ENCODE peak calls at places on chromosomes 5 and 9, in nine cellular contexts. One of them, this sample, is unnamed.

GRCh38 chr9:111798786-111799185 is 4.0 kb upstream of the SHOC1 start:
- DNase-seq in right lobe of liver: no peak
- DNase-seq in NT2/D1: no peak
- DNase-seq in psoas muscle: no peak
- DNase-seq in ovary: no peak
- DNase-seq in fibroblast of lung: peak; percentile 60
- DNase-seq in sigmoid colon: no peak
- DNase-seq in mammary epithelial cell: peak; percentile 38
- DNase-seq in PC-3: peak; percentile 42
- DNase-seq in this sample: no peak

GRCh38 chr9:99414321-99414720 is 192.2 kb downstream of the SEC61B start:
- DNase-seq in right lobe of liver: no peak
- DNase-seq in NT2/D1: no peak
- DNase-seq in psoas muscle: no peak
- DNase-seq in ovary: no peak
- DNase-seq in fibroblast of lung: no peak
- DNase-seq in sigmoid colon: no peak
- DNase-seq in mammary epithelial cell: no peak
- DNase-seq in PC-3: no peak
- DNase-seq in this sample: no peak

GRCh38 chr9:113536483-113537226 is 73.1 kb downstream of the RGS3 start:
- DNase-seq in right lobe of liver: no peak
- DNase-seq in NT2/D1: no peak
- DNase-seq in psoas muscle: peak; percentile 90
- DNase-seq in ovary: peak; percentile 68
- DNase-seq in fibroblast of lung: peak; percentile 15
- DNase-seq in sigmoid colon: peak; percentile 81
- DNase-seq in mammary epithelial cell: no peak
- DNase-seq in PC-3: no peak
- DNase-seq in this sample: no peak

GRCh38 chr5:6732634-6733410 is 19.6 kb downstream of the TENT4A start:
- DNase-seq in right lobe of liver: no peak
- DNase-seq in NT2/D1: no peak
- DNase-seq in psoas muscle: peak; percentile 74
- DNase-seq in ovary: peak; percentile 44
- DNase-seq in fibroblast of lung: peak; percentile 81
- DNase-seq in sigmoid colon: peak; percentile 74
- DNase-seq in mammary epithelial cell: peak; percentile 58
- DNase-seq in PC-3: peak; percentile 40
- DNase-seq in this sample: no peak

GRCh38 chr9:30982301-30982700 is 1402.1 kb upstream of the ACO1 start:
- DNase-seq in right lobe of liver: no peak
- DNase-seq in NT2/D1: no peak
- DNase-seq in psoas muscle: no peak
- DNase-seq in ovary: no peak
- DNase-seq in fibroblast of lung: no peak
- DNase-seq in sigmoid colon: no peak
- DNase-seq in mammary epithelial cell: no peak
- DNase-seq in PC-3: no peak
- DNase-seq in this sample: no peak

GRCh38 chr5:56148453-56148971 is 84.6 kb downstream of the ANKRD55 start:
- DNase-seq in right lobe of liver: no peak
- DNase-seq in NT2/D1: no peak
- DNase-seq in psoas muscle: no peak
- DNase-seq in ovary: no peak
- DNase-seq in fibroblast of lung: peak; percentile 30
- DNase-seq in sigmoid colon: no peak
- DNase-seq in mammary epithelial cell: no peak
- DNase-seq in PC-3: no peak
- DNase-seq in this sample: no peak

GRCh38 chr5:23064710-23065109 is 211.6 kb upstream of the CDH12 start:
- DNase-seq in right lobe of liver: no peak
- DNase-seq in NT2/D1: no peak
- DNase-seq in psoas muscle: no peak
- DNase-seq in ovary: no peak
- DNase-seq in fibroblast of lung: no peak
- DNase-seq in sigmoid colon: no peak
- DNase-seq in mammary epithelial cell: no peak
- DNase-seq in PC-3: peak; percentile 8
- DNase-seq in this sample: no peak

GRCh38 chr9:96071245-96072124 is 196.0 kb downstream of the ERCC6L2 start:
- DNase-seq in right lobe of liver: no peak
- DNase-seq in NT2/D1: peak; percentile 44
- DNase-seq in psoas muscle: no peak
- DNase-seq in ovary: no peak
- DNase-seq in fibroblast of lung: peak; percentile 15
- DNase-seq in sigmoid colon: no peak
- DNase-seq in mammary epithelial cell: peak; percentile 17
- DNase-seq in PC-3: peak; percentile 40
- DNase-seq in this sample: no peak

GRCh38 chr9:19149230-19149629 is 21.9 kb upstream of the PLIN2 start:
- DNase-seq in right lobe of liver: no peak
- DNase-seq in NT2/D1: no peak
- DNase-seq in psoas muscle: no peak
- DNase-seq in ovary: no peak
- DNase-seq in fibroblast of lung: peak; percentile 75
- DNase-seq in sigmoid colon: no peak
- DNase-seq in mammary epithelial cell: no peak
- DNase-seq in PC-3: no peak
- DNase-seq in this sample: no peak

GRCh38 chr5:126523818-126524522 is 71.0 kb downstream of the ALDH7A1 start:
- DNase-seq in right lobe of liver: no peak
- DNase-seq in NT2/D1: no peak
- DNase-seq in psoas muscle: no peak
- DNase-seq in ovary: no peak
- DNase-seq in fibroblast of lung: no peak
- DNase-seq in sigmoid colon: no peak
- DNase-seq in mammary epithelial cell: no peak
- DNase-seq in PC-3: no peak
- DNase-seq in this sample: no peak

GRCh38 chr9:73114958-73115357 is 36.7 kb upstream of the ANXA1 start:
- DNase-seq in right lobe of liver: no peak
- DNase-seq in NT2/D1: no peak
- DNase-seq in psoas muscle: no peak
- DNase-seq in ovary: no peak
- DNase-seq in fibroblast of lung: peak; percentile 52
- DNase-seq in sigmoid colon: no peak
- DNase-seq in mammary epithelial cell: no peak
- DNase-seq in PC-3: no peak
- DNase-seq in this sample: no peak
- H3K36me3 ChIP-seq in right lobe of liver: no peaks in the 10 kb centered on the region
- H3K36me3 ChIP-seq in NT2/D1: no peaks in the 10 kb centered on the region
- H3K36me3 ChIP-seq in psoas muscle: no peaks in the 10 kb centered on the region
- H3K36me3 ChIP-seq in ovary: no peaks in the 10 kb centered on the region
- H3K36me3 ChIP-seq in fibroblast of lung: no peaks in the 10 kb centered on the region
- H3K36me3 ChIP-seq in sigmoid colon: no peaks in the 10 kb centered on the region
- H3K36me3 ChIP-seq in mammary epithelial cell: no peaks in the 10 kb centered on the region
- H3K36me3 ChIP-seq in PC-3: no peaks in the 10 kb centered on the region
- H3K36me3 ChIP-seq in this sample: no peaks in the 10 kb centered on the region

GRCh38 chr9:134719331-134719730 is 77.7 kb downstream of the COL5A1 start:
- DNase-seq in right lobe of liver: no peak
- DNase-seq in NT2/D1: no peak
- DNase-seq in psoas muscle: peak; percentile 34
- DNase-seq in ovary: no peak
- DNase-seq in fibroblast of lung: no peak
- DNase-seq in sigmoid colon: no peak
- DNase-seq in mammary epithelial cell: no peak
- DNase-seq in PC-3: no peak
- DNase-seq in this sample: no peak
- H3K36me3 ChIP-seq in right lobe of liver: no peaks in the 10 kb centered on the region
- H3K36me3 ChIP-seq in NT2/D1: peaks cover 93% of the 10 kb centered on the region
- H3K36me3 ChIP-seq in psoas muscle: no peaks in the 10 kb centered on the region
- H3K36me3 ChIP-seq in ovary: no peaks in the 10 kb centered on the region
- H3K36me3 ChIP-seq in fibroblast of lung: peaks cover 12% of the 10 kb centered on the region
- H3K36me3 ChIP-seq in sigmoid colon: peaks cover 5% of the 10 kb centered on the region
- H3K36me3 ChIP-seq in mammary epithelial cell: no peaks in the 10 kb centered on the region
- H3K36me3 ChIP-seq in PC-3: no peaks in the 10 kb centered on the region
- H3K36me3 ChIP-seq in this sample: peaks cover 2% of the 10 kb centered on the region

DNA sequence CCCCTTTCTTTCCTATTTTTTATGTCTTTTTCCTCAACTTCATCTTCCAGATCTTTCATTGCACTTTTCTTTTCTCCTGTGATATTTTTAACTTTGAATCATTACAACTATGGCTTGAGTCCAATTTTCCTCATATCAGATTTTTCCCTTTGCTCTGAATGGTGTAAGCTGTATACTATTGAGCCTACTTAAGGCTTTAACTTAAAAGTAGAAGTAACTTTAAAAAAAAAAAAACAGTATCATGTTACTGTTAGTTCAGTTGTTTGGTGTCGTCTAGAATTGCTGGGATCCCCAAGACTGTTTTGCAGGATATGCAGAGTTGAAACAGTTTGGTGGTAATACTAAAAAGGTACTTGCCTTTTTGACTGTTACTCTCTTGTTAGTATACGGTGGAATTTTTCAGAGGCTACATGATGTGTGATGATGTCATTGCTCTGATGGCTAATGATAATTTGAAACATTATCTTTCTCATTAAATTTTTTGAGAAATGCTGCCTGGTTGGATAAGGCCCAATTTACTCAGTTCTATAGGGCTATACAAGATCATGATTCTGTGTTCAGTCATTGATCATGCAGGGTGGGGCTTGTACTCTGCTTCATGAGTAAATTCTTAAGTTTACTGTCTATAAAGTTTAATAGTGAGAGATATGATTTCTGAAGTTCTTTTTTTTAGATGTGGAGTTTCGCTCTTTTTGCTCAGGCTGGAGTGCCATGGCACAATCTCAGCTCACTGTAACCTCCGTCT is 8.8 kb downstream of the NAA35 start:
- DNase-seq in right lobe of liver: no peak
- DNase-seq in NT2/D1: no peak
- DNase-seq in psoas muscle: no peak
- DNase-seq in ovary: no peak
- DNase-seq in fibroblast of lung: peak; percentile 19
- DNase-seq in sigmoid colon: no peak
- DNase-seq in mammary epithelial cell: no peak
- DNase-seq in PC-3: no peak
- DNase-seq in this sample: no peak
- H3K36me3 ChIP-seq in right lobe of liver: peaks cover 4% of the 10 kb centered on the region
- H3K36me3 ChIP-seq in NT2/D1: peaks cover 63% of the 10 kb centered on the region
- H3K36me3 ChIP-seq in psoas muscle: peaks cover 3% of the 10 kb centered on the region
- H3K36me3 ChIP-seq in ovary: no peaks in the 10 kb centered on the region
- H3K36me3 ChIP-seq in fibroblast of lung: no peaks in the 10 kb centered on the region
- H3K36me3 ChIP-seq in sigmoid colon: peaks cover 8% of the 10 kb centered on the region
- H3K36me3 ChIP-seq in mammary epithelial cell: peaks cover 7% of the 10 kb centered on the region
- H3K36me3 ChIP-seq in PC-3: peaks cover 6% of the 10 kb centered on the region
- H3K36me3 ChIP-seq in this sample: peaks cover 24% of the 10 kb centered on the region

GRCh38 chr5:32123889-32124676 is 50.0 kb downstream of the GOLPH3 start:
- DNase-seq in right lobe of liver: no peak
- DNase-seq in NT2/D1: no peak
- DNase-seq in psoas muscle: no peak
- DNase-seq in ovary: no peak
- DNase-seq in fibroblast of lung: no peak
- DNase-seq in sigmoid colon: no peak
- DNase-seq in mammary epithelial cell: no peak
- DNase-seq in PC-3: no peak
- DNase-seq in this sample: no peak
- H3K36me3 ChIP-seq in right lobe of liver: peaks cover 12% of the 10 kb centered on the region
- H3K36me3 ChIP-seq in NT2/D1: peaks cover 58% of the 10 kb centered on the region
- H3K36me3 ChIP-seq in psoas muscle: no peaks in the 10 kb centered on the region
- H3K36me3 ChIP-seq in ovary: no peaks in the 10 kb centered on the region
- H3K36me3 ChIP-seq in fibroblast of lung: peaks cover 14% of the 10 kb centered on the region
- H3K36me3 ChIP-seq in sigmoid colon: peaks cover 11% of the 10 kb centered on the region
- H3K36me3 ChIP-seq in mammary epithelial cell: peaks cover 10% of the 10 kb centered on the region
- H3K36me3 ChIP-seq in PC-3: peaks cover 22% of the 10 kb centered on the region
- H3K36me3 ChIP-seq in this sample: peaks cover 11% of the 10 kb centered on the region

GRCh38 chr9:137755261-137755927 is 122.2 kb upstream of the CACNA1B start:
- DNase-seq in right lobe of liver: no peak
- DNase-seq in NT2/D1: no peak
- DNase-seq in psoas muscle: no peak
- DNase-seq in ovary: no peak
- DNase-seq in fibroblast of lung: no peak
- DNase-seq in sigmoid colon: no peak
- DNase-seq in mammary epithelial cell: no peak
- DNase-seq in PC-3: no peak
- DNase-seq in this sample: no peak
- H3K36me3 ChIP-seq in right lobe of liver: peaks cover 24% of the 10 kb centered on the region
- H3K36me3 ChIP-seq in NT2/D1: peaks cover 78% of the 10 kb centered on the region
- H3K36me3 ChIP-seq in psoas muscle: peaks cover 4% of the 10 kb centered on the region
- H3K36me3 ChIP-seq in ovary: no peaks in the 10 kb centered on the region
- H3K36me3 ChIP-seq in fibroblast of lung: peaks cover 17% of the 10 kb centered on the region
- H3K36me3 ChIP-seq in sigmoid colon: peaks cover 31% of the 10 kb centered on the region
- H3K36me3 ChIP-seq in mammary epithelial cell: peaks cover 6% of the 10 kb centered on the region
- H3K36me3 ChIP-seq in PC-3: peaks cover 17% of the 10 kb centered on the region
- H3K36me3 ChIP-seq in this sample: peaks cover 28% of the 10 kb centered on the region

DNA sequence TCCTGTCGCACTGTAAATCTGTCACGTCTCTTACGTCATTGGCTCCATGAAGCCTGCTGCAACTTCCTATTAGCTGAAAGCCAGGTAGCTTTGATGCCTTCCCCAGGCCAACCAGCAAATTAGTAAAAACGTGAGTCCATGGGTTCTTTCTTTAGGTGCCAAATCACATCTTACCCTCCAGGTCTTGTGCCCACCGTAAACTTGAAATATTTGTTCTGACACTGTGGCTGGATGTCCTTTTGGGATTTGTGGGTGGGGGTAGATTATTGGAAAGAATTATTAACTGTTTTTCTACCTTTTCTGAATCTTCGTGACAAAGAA is 172.8 kb downstream of the NR3C1 start:
- DNase-seq in right lobe of liver: no peak
- DNase-seq in NT2/D1: no peak
- DNase-seq in psoas muscle: no peak
- DNase-seq in ovary: no peak
- DNase-seq in fibroblast of lung: no peak
- DNase-seq in sigmoid colon: no peak
- DNase-seq in mammary epithelial cell: no peak
- DNase-seq in PC-3: no peak
- DNase-seq in this sample: no peak
- H3K36me3 ChIP-seq in right lobe of liver: no peaks in the 10 kb centered on the region
- H3K36me3 ChIP-seq in NT2/D1: no peaks in the 10 kb centered on the region
- H3K36me3 ChIP-seq in psoas muscle: no peaks in the 10 kb centered on the region
- H3K36me3 ChIP-seq in ovary: no peaks in the 10 kb centered on the region
- H3K36me3 ChIP-seq in fibroblast of lung: no peaks in the 10 kb centered on the region
- H3K36me3 ChIP-seq in sigmoid colon: no peaks in the 10 kb centered on the region
- H3K36me3 ChIP-seq in mammary epithelial cell: no peaks in the 10 kb centered on the region
- H3K36me3 ChIP-seq in PC-3: no peaks in the 10 kb centered on the region
- H3K36me3 ChIP-seq in this sample: no peaks in the 10 kb centered on the region

GRCh38 chr5:53667621-53668020 is 107.2 kb downstream of the NDUFS4 start:
- DNase-seq in right lobe of liver: no peak
- DNase-seq in NT2/D1: no peak
- DNase-seq in psoas muscle: no peak
- DNase-seq in ovary: no peak
- DNase-seq in fibroblast of lung: no peak
- DNase-seq in sigmoid colon: no peak
- DNase-seq in mammary epithelial cell: no peak
- DNase-seq in PC-3: no peak
- DNase-seq in this sample: no peak
- H3K36me3 ChIP-seq in right lobe of liver: no peaks in the 10 kb centered on the region
- H3K36me3 ChIP-seq in NT2/D1: no peaks in the 10 kb centered on the region
- H3K36me3 ChIP-seq in psoas muscle: no peaks in the 10 kb centered on the region
- H3K36me3 ChIP-seq in ovary: no peaks in the 10 kb centered on the region
- H3K36me3 ChIP-seq in fibroblast of lung: no peaks in the 10 kb centered on the region
- H3K36me3 ChIP-seq in sigmoid colon: no peaks in the 10 kb centered on the region
- H3K36me3 ChIP-seq in mammary epithelial cell: no peaks in the 10 kb centered on the region
- H3K36me3 ChIP-seq in PC-3: no peaks in the 10 kb centered on the region
- H3K36me3 ChIP-seq in this sample: peaks cover 2% of the 10 kb centered on the region

GRCh38 chr5:134153657-134154056 is 23.1 kb downstream of the SKP1 start:
- DNase-seq in right lobe of liver: no peak
- DNase-seq in NT2/D1: no peak
- DNase-seq in psoas muscle: no peak
- DNase-seq in ovary: no peak
- DNase-seq in fibroblast of lung: peak; percentile 52
- DNase-seq in sigmoid colon: no peak
- DNase-seq in mammary epithelial cell: peak; percentile 54
- DNase-seq in PC-3: no peak
- DNase-seq in this sample: no peak
- H3K36me3 ChIP-seq in right lobe of liver: peaks cover 33% of the 10 kb centered on the region
- H3K36me3 ChIP-seq in NT2/D1: peaks cover 80% of the 10 kb centered on the region
- H3K36me3 ChIP-seq in psoas muscle: peaks cover 10% of the 10 kb centered on the region
- H3K36me3 ChIP-seq in ovary: no peaks in the 10 kb centered on the region
- H3K36me3 ChIP-seq in fibroblast of lung: peaks cover 9% of the 10 kb centered on the region
- H3K36me3 ChIP-seq in sigmoid colon: peaks cover 54% of the 10 kb centered on the region
- H3K36me3 ChIP-seq in mammary epithelial cell: peaks cover 37% of the 10 kb centered on the region
- H3K36me3 ChIP-seq in PC-3: peaks cover 71% of the 10 kb centered on the region
- H3K36me3 ChIP-seq in this sample: peaks cover 23% of the 10 kb centered on the region